ENCODE peak calls at places on chromosomes 13 and 19, in seven cellular contexts. W is uterus; A is astrocyte of the spinal cord; Y is breast epithelium; Q is activated naive CD8-positive, alpha-beta T cell treated with anti-CD3 and anti-CD28 coated beads, Interleukin-2, amount 50 U/mL, for 24 hours; U is lower leg skin; O is HTR-8/SVneo. M is an unnamed sample.

GRCh38 chr13:111491659-111492058 is 171.2 kb downstream of the TEX29 start:
- DNase-seq in W (no peak), Y (no peak), Q (no peak), O (no peak), U (no peak), A (no peak), M (peak; percentile 17)

GRCh38 chr13:36858285-36858684 is 39.3 kb downstream of the RFXAP start:
- DNase-seq in A (peak; percentile 66), Y (no peak), Q (no peak), O (peak; percentile 24), U (no peak), W (no peak), M (no peak)

GRCh38 chr13:23630349-23631093 is 60.3 kb downstream of the TNFRSF19 start:
- DNase-seq in Y (no peak), Q (no peak), A (no peak), U (no peak), W (no peak), O (no peak), M (no peak)

GRCh38 chr19:7292352-7292949 is 1.8 kb downstream of the INSR start:
- DNase-seq in A (no peak), Q (no peak), O (no peak), W (peak; percentile 24), U (no peak), Y (no peak), M (no peak)

GRCh38 chr13:89737051-89737450 is 1610.4 kb upstream of the MIR17HG start:
- DNase-seq in O (no peak), A (no peak), Q (no peak), U (no peak), W (no peak), Y (no peak), M (no peak)

GRCh38 chr13:111506621-111507020 is 186.2 kb downstream of the TEX29 start:
- DNase-seq in Q (no peak), W (no peak), A (no peak), O (no peak), Y (no peak), U (no peak), M (no peak)

GRCh38 chr19:6313398-6313969 is 19.9 kb downstream of the ACER1 start:
- DNase-seq in O (no peak), W (no peak), U (no peak), A (no peak), Q (no peak), Y (no peak), M (no peak)

GRCh38 chr13:46679369-46680180 is 117.4 kb downstream of the ESD start:
- DNase-seq in Y (no peak), Q (peak; percentile 23), W (peak; percentile 72), O (no peak), U (no peak), A (peak; percentile 58), M (no peak)

GRCh38 chr19:17113127-17113785 is 37.7 kb downstream of the MYO9B start:
- DNase-seq in A (no peak), O (no peak), Y (no peak), Q (no peak), W (no peak), U (no peak), M (no peak)

GRCh38 chr13:76296751-76297150 is 589.5 kb downstream of the KCTD12 start:
- DNase-seq in A (no peak), U (no peak), O (no peak), Y (no peak), Q (no peak), W (no peak), M (no peak)

GRCh38 chr19:5459360-5459759 is 4.1 kb downstream of the ZNRF4 start:
- DNase-seq in Y (no peak), U (no peak), W (no peak), A (no peak), Q (no peak), O (no peak), M (no peak)

GRCh38 chr13:94705081-94705751 is 7.1 kb downstream of the SOX21 start:
- DNase-seq in U (no peak), Y (no peak), Q (no peak), A (no peak), O (no peak), W (no peak), M (no peak)

GRCh38 chr13:46341112-46341711 is 45.8 kb downstream of the RUBCNL start:
- DNase-seq in Y (no peak), U (no peak), O (no peak), W (no peak), Q (peak; percentile 35), A (peak; percentile 90), M (no peak)